ENCODE peak calls at places on chromosome 17, in six cellular contexts. Y is LoVo; J is NCI-H2029; G is stimulated activated CD4-positive, alpha-beta T cell treated with anti-CD3 and anti-CD28 coated beads, Interleukin-15, amount 100 ng/mL, for 24 hours; K is NT2/D1; H is GM23338. W is an unnamed sample.

GRCh38 chr17:31488264-31488981 is 96.9 kb downstream of the RAB11FIP4 start:
- DNase-seq in Y (peak), J (peak), G (peak), K (no peak), H (peak), W (no peak)

GRCh38 chr17:7650509-7651096 is at the start of gene ATP1B2:
- DNase-seq in Y (peak), J (peak), G (peak), K (peak), H (peak), W (peak)

GRCh38 chr17:71441098-71441497 is 679.7 kb upstream of the SOX9 start:
- DNase-seq in Y (peak), J (no peak), G (no peak), K (no peak), H (no peak), W (peak)

GRCh38 chr17:62925267-62925836 is 40.7 kb upstream of the TANC2 start:
- DNase-seq in Y (no peak), J (no peak), G (no peak), K (no peak), H (no peak), W (no peak)

GRCh38 chr17:64118452-64118979 is 11.4 kb downstream of the ERN1 start:
- DNase-seq in Y (no peak), J (peak), G (no peak), K (no peak), H (no peak), W (no peak)

GRCh38 chr17:4998666-4999428 is 1.1 kb downstream of the KIF1C start:
- DNase-seq in Y (peak), J (no peak), G (no peak), K (no peak), H (peak), W (no peak)

GRCh38 chr17:9258115-9259020 is 237.1 kb downstream of the NTN1 start:
- DNase-seq in Y (no peak), J (no peak), G (no peak), K (no peak), H (no peak), W (no peak)

GRCh38 chr17:80601146-80601545 is 56.5 kb downstream of the RPTOR start:
- DNase-seq in Y (no peak), J (no peak), G (no peak), K (no peak), H (no peak), W (no peak)

GRCh38 chr17:72764632-72765041 is 327.9 kb downstream of the SLC39A11 start:
- DNase-seq in Y (no peak), J (no peak), G (no peak), K (no peak), H (no peak), W (no peak)

W was measured in BE2C.